ENCODE peak calls at places on chromosomes 6 and 20, in seven cellular contexts. G is cardiac fibroblast, P is BE2C, D is astrocyte, Y is IMR-90, I is pancreas, J is bronchial epithelial cell. K is an unnamed sample.

GRCh38 chr6:130159876-130160415 is 62.8 kb downstream of the SAMD3 start:
- DNase-seq in G (peak; percentile 14), P (no peak), D (peak; percentile 65), Y (no peak), I (no peak), J (peak; percentile 11), K (peak; percentile 34)

GRCh38 chr20:33926425-33926824 is 67.3 kb upstream of the RALY start:
- DNase-seq in G (no peak), P (no peak), D (peak; percentile 8), Y (peak; percentile 6), I (no peak), J (no peak), K (no peak)

GRCh38 chr20:17541996-17542395 is 10.8 kb upstream of the BFSP1 start:
- DNase-seq in G (peak; percentile 24), P (no peak), D (peak; percentile 97), Y (peak; percentile 87), I (no peak), J (peak; percentile 87), K (peak; percentile 78)

GRCh38 chr20:31862157-31862470 is 8.2 kb downstream of the DUSP15 start:
- DNase-seq in G (no peak), P (no peak), D (no peak), Y (no peak), I (no peak), J (no peak), K (no peak)

GRCh38 chr6:110544472-110544871 is 68.1 kb upstream of the SLC22A16 start:
- DNase-seq in G (no peak), P (no peak), D (no peak), Y (no peak), I (no peak), J (no peak), K (no peak)

GRCh38 chr6:140040391-140040790 is 665.9 kb upstream of the CITED2 start:
- DNase-seq in G (no peak), P (no peak), D (peak; percentile 44), Y (peak; percentile 71), I (no peak), J (peak; percentile 92), K (no peak)

GRCh38 chr6:106165885-106166485 is 79.8 kb downstream of the PRDM1 start:
- DNase-seq in G (no peak), P (no peak), D (peak; percentile 75), Y (peak; percentile 77), I (no peak), J (peak; percentile 40), K (no peak)

GRCh38 chr6:43268348-43268685 is 25.0 kb downstream of the TTBK1 start:
- DNase-seq in G (no peak), P (no peak), D (no peak), Y (no peak), I (no peak), J (no peak), K (no peak)

GRCh38 chr6:35318200-35318844 is 20.7 kb downstream of the DEF6 start:
- DNase-seq in G (peak; percentile 79), P (peak; percentile 96), D (peak; percentile 58), Y (peak; percentile 72), I (peak; percentile 95), J (peak; percentile 50), K (peak; percentile 60)
- TF ChIP-seq CTCF in G (peak; percentile 10), P (no peak), D (no peak), Y (peak; percentile 12), I (no peak), J (no peak), K (peak; percentile 16)

DNA sequence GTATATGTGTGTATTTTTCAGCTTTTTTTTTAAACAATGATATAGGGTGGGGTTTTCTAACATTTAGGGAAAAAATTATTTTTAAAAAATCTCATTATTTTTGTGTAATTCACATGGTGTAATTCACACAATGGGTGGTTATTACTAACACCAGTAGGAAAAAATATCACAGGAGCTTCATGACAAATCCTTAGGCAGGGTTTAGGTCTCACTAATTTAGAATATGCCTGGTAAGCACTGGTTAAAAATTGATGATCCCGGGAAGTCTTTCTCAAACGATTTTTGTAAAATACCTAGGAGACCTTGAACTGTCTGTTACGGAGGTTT is 29.5 kb upstream of the ZNF217 start:
- DNase-seq in G (no peak), P (no peak), D (no peak), Y (no peak), I (no peak), J (no peak), K (no peak)
- H3K4me3 ChIP-seq in G (no peak overlapping the region), P (peak overlapping the region; percentile 54), D (peak overlapping the region; percentile 52), Y (peak overlapping the region; percentile 43), I (peak overlapping the region; percentile 27), J (no peak overlapping the region), K (no peak overlapping the region)

GRCh38 chr20:56820984-56821383 is 191.9 kb downstream of the TFAP2C start:
- DNase-seq in G (no peak), P (no peak), D (no peak), Y (no peak), I (no peak), J (no peak), K (no peak)

GRCh38 chr20:56815796-56816195 is 186.7 kb downstream of the TFAP2C start:
- DNase-seq in G (no peak), P (no peak), D (no peak), Y (no peak), I (no peak), J (no peak), K (no peak)

GRCh38 chr20:56816349-56816748 is 187.2 kb downstream of the TFAP2C start:
- DNase-seq in G (no peak), P (no peak), D (no peak), Y (no peak), I (no peak), J (no peak), K (no peak)

GRCh38 chr20:56817780-56818675 is 188.9 kb downstream of the TFAP2C start:
- DNase-seq in G (no peak), P (no peak), D (no peak), Y (no peak), I (no peak), J (no peak), K (no peak)
- TF ChIP-seq CTCF in G (no peak), P (no peak), D (no peak), Y (no peak), I (no peak), J (no peak), K (no peak)

DNA sequence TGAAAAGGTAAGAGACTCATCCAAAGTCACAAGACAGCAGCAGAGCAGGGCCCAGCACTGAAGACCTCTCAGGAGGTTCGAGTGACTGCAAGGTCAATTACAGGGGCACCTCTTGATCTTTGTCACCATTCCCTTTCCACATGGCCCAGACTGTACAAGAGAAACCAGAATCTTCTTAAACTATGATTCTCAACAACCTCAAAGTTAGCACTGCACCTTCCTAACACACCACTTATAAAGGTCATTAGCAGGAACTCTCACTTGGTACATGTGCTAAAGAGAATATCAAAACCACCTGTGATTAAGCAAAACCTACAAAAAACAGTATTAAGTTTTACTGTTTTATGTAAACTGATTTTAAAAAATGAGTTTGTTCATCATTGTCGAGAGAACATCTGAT is 70.2 kb downstream of the DTNBP1 start:
- DNase-seq in G (no peak), P (no peak), D (no peak), Y (no peak), I (no peak), J (no peak), K (no peak)
- H3K4me3 ChIP-seq in G (no peak overlapping the region), P (no peak overlapping the region), D (no peak overlapping the region), Y (no peak overlapping the region), I (no peak overlapping the region), J (no peak overlapping the region), K (no peak overlapping the region)

GRCh38 chr6:40714143-40714542 is 127.0 kb upstream of the LRFN2 start:
- DNase-seq in G (no peak), P (no peak), D (no peak), Y (no peak), I (no peak), J (no peak), K (no peak)

GRCh38 chr6:40717411-40718057 is 130.4 kb upstream of the LRFN2 start:
- DNase-seq in G (no peak), P (no peak), D (no peak), Y (no peak), I (no peak), J (no peak), K (no peak)

GRCh38 chr6:40713002-40713719 is 126.0 kb upstream of the LRFN2 start:
- DNase-seq in G (no peak), P (no peak), D (no peak), Y (no peak), I (no peak), J (no peak), K (no peak)

GRCh38 chr6:40714576-40715500 is 127.7 kb upstream of the LRFN2 start:
- DNase-seq in G (no peak), P (no peak), D (no peak), Y (no peak), I (no peak), J (peak; percentile 12), K (no peak)

DNA sequence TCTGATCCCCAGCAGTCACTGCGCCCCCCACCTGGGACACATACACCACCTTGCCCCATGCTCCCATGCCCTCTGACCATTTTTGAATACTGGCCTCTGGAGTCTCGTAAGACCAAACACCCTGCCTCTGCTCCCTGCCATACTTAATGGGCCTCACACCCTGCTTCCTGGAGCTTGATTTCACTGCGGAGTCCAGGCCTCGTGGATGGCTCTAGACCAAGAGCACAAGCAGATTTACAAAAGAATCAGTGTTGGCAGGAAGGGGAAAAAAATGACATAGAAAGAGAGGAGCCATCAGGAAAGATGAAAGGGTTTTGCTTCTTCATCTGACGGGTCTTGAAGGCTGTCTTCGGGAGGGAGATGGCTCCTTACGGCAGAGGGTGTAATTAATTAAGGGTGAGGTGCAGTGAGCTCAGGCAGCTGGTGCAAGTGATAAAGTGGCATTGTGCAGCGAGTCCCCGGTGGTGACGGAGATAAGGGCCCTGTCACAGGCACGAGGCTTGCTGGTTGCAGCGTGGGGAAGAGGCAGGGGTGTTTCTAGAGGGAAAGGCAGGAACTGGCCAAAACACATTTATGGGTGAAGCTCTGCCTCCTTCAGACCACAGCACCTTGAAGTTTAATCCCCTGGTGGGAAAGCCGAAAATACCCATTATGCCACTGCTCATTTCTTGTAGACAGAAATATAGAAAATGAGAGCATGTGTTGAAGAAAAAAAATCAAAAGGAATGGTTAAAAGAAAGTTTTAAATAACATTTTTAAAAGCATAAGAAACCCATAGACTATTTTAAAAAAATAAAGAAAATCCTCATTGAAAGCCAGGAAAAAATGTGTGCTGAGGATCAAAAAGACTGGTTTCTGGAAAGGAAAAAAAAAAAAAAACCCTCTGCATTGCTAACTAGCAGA is 128.6 kb upstream of the LRFN2 start:
- DNase-seq in G (no peak), P (peak; percentile 50), D (no peak), Y (no peak), I (no peak), J (no peak), K (no peak)
- TF ChIP-seq CTCF in G (no peak), P (no peak), D (no peak), Y (no peak), I (no peak), J (no peak), K (no peak)

K was measured in fibroblast of the aortic adventitia.